ENCODE peak calls at places on chromosomes 16 and 17, in four cellular contexts. D, T, W and Z are unnamed samples. For H3K27me3, the result is how much of the 10 kb centered on the place peaks cover.

GRCh38 chr17:65886240-65886639 is 305.7 kb downstream of the CEP112 start:
- DNase-seq in D (no peak), T (no peak), W (no peak), Z (no peak)

GRCh38 chr17:72373910-72374741 is 253.3 kb downstream of the SOX9 start:
- DNase-seq in D (no peak), T (peak), W (peak), Z (no peak)

GRCh38 chr16:20520103-20520502 is 56.1 kb downstream of the ACSM2B start:
- DNase-seq in D (no peak), T (no peak), W (no peak), Z (no peak)

GRCh38 chr17:41008811-41009210 is at the start of gene KRTAP3-1:
- DNase-seq in D (no peak), T (no peak), W (no peak), Z (no peak)

GRCh38 chr17:15263206-15263579 is 1.9 kb downstream of the PMP22 start:
- DNase-seq in D (no peak), T (peak), W (peak), Z (peak)

GRCh38 chr17:81298991-81299733 is 4.1 kb upstream of the SLC38A10 start:
- DNase-seq in D (no peak), T (no peak), W (no peak), Z (no peak)

GRCh38 chr17:33753452-33753851 is 460.4 kb upstream of the ASIC2 start:
- DNase-seq in D (no peak), T (no peak), W (no peak), Z (no peak)

GRCh38 chr17:78937561-78937960 is 12.4 kb upstream of the TIMP2 start:
- DNase-seq in D (no peak), T (no peak), W (no peak), Z (no peak)

GRCh38 chr16:3431779-3432219 is 11.5 kb downstream of the ZNF597 start:
- DNase-seq in D (peak), T (peak), W (no peak), Z (no peak)

GRCh38 chr16:30585022-30585399 is 486 bp downstream of the ZNF785 start:
- DNase-seq in D (no peak), T (peak), W (no peak), Z (peak)

GRCh38 chr17:47012457-47012856 is 33.4 kb upstream of the RPRML start:
- DNase-seq in D (no peak), T (no peak), W (no peak), Z (no peak)

GRCh38 chr17:72030067-72030899 is 90.5 kb upstream of the SOX9 start:
- DNase-seq in D (no peak), T (no peak), W (peak), Z (peak)

GRCh38 chr17:44915727-44916058 is 393 bp upstream of the GFAP start:
- DNase-seq in D (no peak), T (no peak), W (no peak), Z (no peak)

GRCh38 chr17:1229354-1229890 is 40.8 kb upstream of the BHLHA9 start:
- DNase-seq in D (no peak), T (peak), W (peak), Z (peak)

GRCh38 chr17:66276328-66276937 is 26.0 kb upstream of the PRKCA start:
- DNase-seq in D (no peak), T (no peak), W (no peak), Z (no peak)

GRCh38 chr17:76086384-76086783 is 7.4 kb downstream of the ZACN start:
- DNase-seq in D (no peak), T (peak), W (no peak), Z (peak)

GRCh38 chr16:56424791-56425438 is 430 bp downstream of the AMFR start:
- DNase-seq in D (peak), T (peak), W (peak), Z (peak)

GRCh38 chr17:4206945-4207344 is 56.8 kb downstream of the ANKFY1 start:
- DNase-seq in D (no peak), T (no peak), W (no peak), Z (no peak)

GRCh38 chr16:26598061-26598460 is 468.7 kb upstream of the C16orf82 start:
- DNase-seq in D (peak), T (no peak), W (no peak), Z (no peak)

GRCh38 chr16:68779891-68780290 is 42.8 kb downstream of the CDH1 start:
- DNase-seq in D (no peak), T (no peak), W (no peak), Z (no peak)

GRCh38 chr17:74987909-74988711 is 678 bp downstream of the CDR2L start:
- DNase-seq in D (peak), T (peak), W (peak), Z (peak)

GRCh38 chr16:80012586-80012985 is 412.0 kb upstream of the MAF start:
- DNase-seq in D (no peak), T (no peak), W (no peak), Z (no peak)

GRCh38 chr17:44820631-44821196 is 9.4 kb downstream of the GJC1 start:
- DNase-seq in D (no peak), T (no peak), W (no peak), Z (no peak)

GRCh38 chr16:70800306-70800705 is 652 bp downstream of the VAC14 start:
- DNase-seq in D (no peak), T (no peak), W (no peak), Z (no peak)

GRCh38 chr17:38454528-38454927 is 26.3 kb downstream of the ARHGAP23 start:
- DNase-seq in D (no peak), T (peak), W (no peak), Z (peak)

GRCh38 chr16:3912373-3912772 is 31.9 kb upstream of the CREBBP start:
- DNase-seq in D (no peak), T (no peak), W (no peak), Z (no peak)

GRCh38 chr17:59707971-59708425 is 544 bp downstream of the VMP1 start:
- DNase-seq in D (no peak), T (no peak), W (peak), Z (no peak)

GRCh38 chr17:49053171-49053829 is 56.1 kb downstream of the IGF2BP1 start:
- DNase-seq in D (no peak), T (no peak), W (no peak), Z (no peak)

GRCh38 chr17:12712415-12712814 is 46.7 kb downstream of the MYOCD start:
- DNase-seq in D (no peak), T (no peak), W (no peak), Z (no peak)

GRCh38 chr16:86503830-86504229 is 6.5 kb upstream of the FOXF1 start:
- DNase-seq in D (no peak), T (no peak), W (no peak), Z (no peak)

GRCh38 chr16:86500708-86501510 is 9.4 kb upstream of the FOXF1 start:
- DNase-seq in D (no peak), T (no peak), W (no peak), Z (no peak)

GRCh38 chr16:86502856-86503748 is 7.2 kb upstream of the FOXF1 start:
- DNase-seq in D (no peak), T (no peak), W (no peak), Z (no peak)

GRCh38 chr16:86499889-86500707 is 10.2 kb upstream of the FOXF1 start:
- DNase-seq in D (no peak), T (no peak), W (no peak), Z (peak)

GRCh38 chr16:86501989-86502855 is 8.1 kb upstream of the FOXF1 start:
- DNase-seq in D (no peak), T (no peak), W (no peak), Z (no peak)
- H3K27me3 ChIP-seq in D (under half), T (half or more), W (half or more), Z (half or more)

GRCh38 chr16:24839347-24839972 is 6.3 kb upstream of the SLC5A11 start:
- DNase-seq in D (no peak), T (no peak), W (no peak), Z (no peak)
- H3K4me3 ChIP-seq in D (no peak), T (no peak), W (no peak), Z (no peak)

GRCh38 chr16:8561496-8561895 is 28.8 kb downstream of the TMEM114 start:
- DNase-seq in D (no peak), T (no peak), W (no peak), Z (no peak)
- H3K27me3 ChIP-seq in D (under half), T (under half), W (under half), Z (under half)

DNA sequence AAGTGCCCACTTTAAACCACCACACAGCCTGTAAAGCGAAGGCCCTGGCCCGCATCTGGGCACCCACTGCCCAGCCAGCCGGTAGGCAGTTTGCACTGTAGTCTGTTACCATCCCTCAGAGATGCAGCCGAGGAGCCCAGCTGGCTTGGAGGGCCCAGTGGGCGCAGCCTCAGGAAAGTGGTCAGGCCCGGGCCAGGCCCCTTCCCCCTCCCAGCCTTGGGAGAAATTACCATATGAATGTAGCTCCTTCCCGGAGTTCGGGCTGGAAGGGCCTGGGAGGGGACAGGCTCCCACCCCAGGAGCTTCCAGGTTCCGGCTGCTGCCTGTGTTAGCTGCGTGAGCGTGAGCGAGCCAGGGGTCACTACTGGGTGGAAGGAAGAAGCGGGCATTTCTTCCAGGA is 325.4 kb downstream of the SEC14L1 start:
- DNase-seq in D (no peak), T (no peak), W (peak), Z (peak)
- H3K4me3 ChIP-seq in D (peak), T (no peak), W (no peak), Z (peak)